ENCODE peak calls at places on chromosome 7, in four cellular contexts. L is GM12878, G is K562, R is HepG2. U is an unnamed sample.
A peak's percentile ranks its signal among the peaks of the same experiment; 100 is the strongest.

GRCh38 chr7:67636363-67637355 is 640.0 kb downstream of the TYW1 start:
- DNase-seq in L (no peak), G (no peak), R (no peak), U (peak; percentile 23)

GRCh38 chr7:157389951-157390730 is 53.3 kb downstream of the DNAJB6 start:
- DNase-seq in L (no peak), R (no peak), G (no peak), U (no peak)

GRCh38 chr7:8436965-8437364 is 3.6 kb downstream of the NXPH1 start:
- DNase-seq in L (peak; percentile 4), G (peak; percentile 71), R (peak; percentile 23), U (peak; percentile 93)

GRCh38 chr7:98251251-98251843 is 685 bp downstream of the TECPR1 start:
- DNase-seq in G (no peak), R (peak; percentile 63), L (no peak), U (no peak)

GRCh38 chr7:154497751-154498150 is 445.6 kb downstream of the DPP6 start:
- DNase-seq in G (no peak), R (no peak), L (no peak), U (no peak)

GRCh38 chr7:66145404-66145843 is 30.8 kb downstream of the CRCP start:
- DNase-seq in R (no peak), L (no peak), G (no peak), U (no peak)

GRCh38 chr7:148264933-148265557 is 325.5 kb upstream of the C7orf33 start:
- DNase-seq in L (no peak), G (no peak), R (peak; percentile 30), U (peak; percentile 29)

GRCh38 chr7:143299840-143300239 is 11.7 kb downstream of the CASP2 start:
- DNase-seq in G (peak; percentile 61), L (no peak), R (peak; percentile 36), U (peak; percentile 73)

GRCh38 chr7:137953692-137954470 is 48.0 kb downstream of the CREB3L2 start:
- DNase-seq in G (peak; percentile 53), L (no peak), R (no peak), U (no peak)

GRCh38 chr7:158824028-158824427 is 5.3 kb downstream of the ESYT2 start:
- DNase-seq in R (no peak), L (peak; percentile 61), G (no peak), U (no peak)

GRCh38 chr7:47190462-47190861 is 391.4 kb downstream of the TNS3 start:
- DNase-seq in L (no peak), G (no peak), R (no peak), U (no peak)

GRCh38 chr7:32846630-32847225 is 44.8 kb downstream of the KBTBD2 start:
- DNase-seq in R (peak; percentile 52), L (peak; percentile 51), G (peak; percentile 73), U (peak; percentile 94)

GRCh38 chr7:45985902-45986301 is 64.8 kb upstream of the IGFBP3 start:
- DNase-seq in G (no peak), R (no peak), L (no peak), U (no peak)

GRCh38 chr7:45712057-45712689 is 138.0 kb downstream of the ADCY1 start:
- DNase-seq in G (no peak), L (no peak), R (no peak), U (no peak)

GRCh38 chr7:105173586-105173985 is 159.6 kb downstream of the KMT2E start:
- DNase-seq in R (no peak), G (no peak), L (no peak), U (no peak)

GRCh38 chr7:87934699-87935372 is 785 bp downstream of the ADAM22 start:
- DNase-seq in G (no peak), L (no peak), R (no peak), U (peak; percentile 52)

GRCh38 chr7:137658194-137658900 is 188.4 kb downstream of the DGKI start:
- DNase-seq in R (no peak), L (no peak), G (no peak), U (no peak)

GRCh38 chr7:43431020-43431595 is 151.8 kb upstream of the STK17A start:
- DNase-seq in L (no peak), G (no peak), R (no peak), U (no peak)

GRCh38 chr7:18960735-18961134 is 156.7 kb downstream of the TWIST1 start:
- DNase-seq in G (no peak), R (no peak), L (no peak), U (no peak)

GRCh38 chr7:138750926-138751464 is 46.8 kb upstream of the TMEM213 start:
- DNase-seq in R (peak; percentile 19), L (no peak), G (no peak), U (no peak)

GRCh38 chr7:137626469-137627067 is 220.2 kb downstream of the DGKI start:
- DNase-seq in R (peak; percentile 36), G (peak; percentile 87), L (peak; percentile 12), U (peak; percentile 75)

GRCh38 chr7:24955313-24955712 is 24.7 kb downstream of the OSBPL3 start:
- DNase-seq in G (no peak), L (no peak), R (no peak), U (no peak)
- TF ChIP-seq CREM in G (no peak), L (no peak), R (no peak), U (no peak)

GRCh38 chr7:55996856-55997500 is 32.6 kb downstream of the NIPSNAP2 start:
- DNase-seq in R (peak; percentile 91), L (no peak), G (no peak), U (no peak)

DNA sequence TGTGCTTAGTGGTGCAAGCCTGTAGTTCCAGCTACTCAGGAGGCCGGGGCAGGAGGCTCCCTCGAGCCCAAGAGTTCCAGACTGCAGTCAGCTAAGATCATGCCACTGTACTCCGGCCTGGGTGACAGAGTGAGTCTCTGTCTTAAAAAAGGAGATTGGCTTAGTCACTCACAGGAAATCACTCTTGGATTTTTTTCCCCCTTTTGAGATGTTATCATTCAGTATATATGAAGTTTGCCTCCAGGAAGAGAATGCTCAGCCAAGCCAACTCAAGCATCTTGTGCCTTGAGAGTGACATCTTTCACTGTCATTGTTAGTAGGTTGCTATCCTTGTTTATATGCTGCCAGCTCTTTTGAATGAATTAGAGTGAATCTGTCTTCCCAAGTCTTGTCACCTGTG is 28.0 kb downstream of the NIPSNAP2 start:
- DNase-seq in L (no peak), R (no peak), G (no peak), U (no peak)
- TF ChIP-seq MAX in L (no peak), R (no peak), G (no peak), U (no peak)

DNA sequence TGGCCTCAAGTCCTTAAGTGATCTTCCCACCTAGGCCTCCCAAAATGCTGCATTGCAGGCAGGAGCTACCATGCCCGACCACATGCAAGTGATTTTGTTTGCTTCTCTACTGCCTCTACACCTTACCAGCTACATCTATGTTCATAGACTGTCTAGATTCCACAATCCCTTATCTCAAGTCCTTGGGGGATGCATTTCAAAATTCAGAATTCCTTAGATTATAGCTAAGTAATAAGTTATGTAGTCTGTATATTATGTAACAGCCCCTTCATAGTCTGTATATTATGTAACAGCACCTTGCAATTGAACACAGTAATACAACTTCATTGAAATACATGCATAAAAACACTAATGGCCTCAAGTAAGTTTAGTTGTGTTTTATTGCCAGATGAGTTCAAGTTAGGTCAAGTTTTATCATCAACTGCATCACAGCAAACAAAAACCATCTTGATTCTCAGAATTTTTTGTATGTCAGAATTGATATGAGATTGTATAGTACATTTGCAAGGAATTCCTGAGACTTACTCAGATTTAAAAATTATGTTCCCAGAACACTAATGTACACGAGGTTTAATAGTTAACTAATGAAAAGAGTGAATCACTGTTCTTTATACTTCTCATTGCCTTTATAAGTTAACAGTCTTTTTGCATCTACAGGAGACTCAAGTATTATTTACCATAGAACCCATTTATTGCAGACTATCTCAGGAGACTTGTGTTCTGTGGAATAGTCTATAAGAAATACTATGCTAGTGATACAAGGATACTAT is 11.6 kb upstream of the FOXP2 start:
- DNase-seq in L (no peak), R (no peak), G (no peak), U (no peak)
- TF ChIP-seq CREM in L (no peak), R (no peak), G (no peak), U (no peak)

GRCh38 chr7:25861704-25862253 is 290.2 kb upstream of the NFE2L3 start:
- DNase-seq in R (no peak), G (no peak), L (no peak), U (no peak)
- TF ChIP-seq MAX in R (no peak), G (no peak), L (no peak), U (no peak)

GRCh38 chr7:94395141-94396041 is 696 bp downstream of the COL1A2 start:
- DNase-seq in L (peak; percentile 12), R (peak; percentile 63), G (peak; percentile 86), U (peak; percentile 36)
- TF ChIP-seq CREM in L (no peak), R (no peak), G (peak; percentile 57), U (no peak)

GRCh38 chr7:149662591-149663095 is 110.7 kb downstream of the ZNF467 start:
- DNase-seq in L (peak; percentile 8), R (peak; percentile 75), G (peak; percentile 86), U (peak; percentile 92)
- TF ChIP-seq MAX in L (no peak), R (no peak), G (no peak), U (no peak)

GRCh38 chr7:101688183-101688831 is 59.2 kb upstream of the MYL10 start:
- DNase-seq in G (peak; percentile 95), L (no peak), R (peak; percentile 44), U (peak; percentile 91)

GRCh38 chr7:101693498-101694091 is 64.5 kb upstream of the MYL10 start:
- DNase-seq in R (peak; percentile 87), G (no peak), L (no peak), U (no peak)

GRCh38 chr7:101688995-101689907 is 60.2 kb upstream of the MYL10 start:
- DNase-seq in R (no peak), G (no peak), L (no peak), U (no peak)

GRCh38 chr7:101690061-101690460 is 61.0 kb upstream of the MYL10 start:
- DNase-seq in G (no peak), L (no peak), R (no peak), U (no peak)

GRCh38 chr7:101691822-101692384 is 62.8 kb upstream of the MYL10 start:
- DNase-seq in L (no peak), G (no peak), R (peak; percentile 38), U (no peak)
- TF ChIP-seq CREM in L (no peak), G (no peak), R (no peak), U (no peak)

DNA sequence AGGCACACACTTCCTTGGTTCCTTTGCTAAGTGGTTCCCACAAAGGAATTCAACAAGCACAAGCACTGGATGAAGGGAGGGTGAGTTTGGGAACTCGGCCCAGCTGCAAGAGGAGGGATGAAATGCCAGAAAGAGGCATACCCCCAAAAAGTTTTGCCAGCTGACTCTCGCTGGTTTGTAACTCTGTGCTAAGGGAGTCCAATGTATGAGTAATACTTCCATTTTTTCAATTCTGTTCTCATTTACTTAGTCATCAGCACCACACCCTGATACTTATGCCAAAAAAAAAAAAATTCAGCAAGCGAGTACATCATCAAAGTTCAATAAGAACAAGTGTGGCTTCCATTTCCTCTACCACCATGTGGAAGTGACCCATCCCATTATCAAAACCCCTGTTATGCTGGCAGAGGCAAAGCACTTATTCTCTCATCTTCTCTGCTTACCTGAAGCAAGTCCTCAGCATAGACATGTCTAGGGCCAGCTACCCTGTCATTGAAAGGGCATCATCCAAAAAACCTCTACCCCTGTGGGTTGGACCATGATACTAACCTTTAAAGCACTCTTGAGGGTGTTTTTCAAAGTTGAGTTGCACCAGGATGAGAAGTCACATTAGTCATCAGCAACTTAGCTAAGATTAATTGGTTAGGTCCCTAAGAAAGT is 6.9 kb upstream of the HYCC1 start:
- DNase-seq in G (no peak), L (no peak), R (no peak), U (no peak)
- TF ChIP-seq MAX in G (no peak), L (no peak), R (no peak), U (no peak)

U was measured in WTC11.